ENCODE peak calls at places on chromosomes 16 and 17, in nine cellular contexts. A, U, G, W, K, L, S, M and C are unnamed samples.

GRCh38 chr17:15263206-15263579 is 1.9 kb downstream of the PMP22 start:
- DNase-seq in A (peak), U (peak), G (peak), W (peak), K (no peak), L (peak), S (no peak), M (peak), C (no peak)

GRCh38 chr16:82700541-82701240 is 73.9 kb downstream of the CDH13 start:
- DNase-seq in A (no peak), U (peak), G (peak), W (no peak), K (no peak), L (peak), S (no peak), M (no peak), C (no peak)

GRCh38 chr17:7081341-7082062 is 1.5 kb upstream of the CLEC10A start:
- DNase-seq in A (no peak), U (no peak), G (no peak), W (no peak), K (peak), L (no peak), S (peak), M (no peak), C (peak)

GRCh38 chr17:42586514-42587230 is 9.1 kb upstream of the PSMC3IP start:
- DNase-seq in A (no peak), U (no peak), G (no peak), W (no peak), K (no peak), L (no peak), S (no peak), M (no peak), C (no peak)

GRCh38 chr17:77186141-77186604 is 45.4 kb downstream of the SEC14L1 start:
- DNase-seq in A (peak), U (no peak), G (no peak), W (no peak), K (no peak), L (no peak), S (no peak), M (no peak), C (no peak)

GRCh38 chr17:8946476-8946875 is 19.0 kb downstream of the PIK3R5 start:
- DNase-seq in A (no peak), U (peak), G (no peak), W (no peak), K (no peak), L (peak), S (no peak), M (no peak), C (no peak)

GRCh38 chr17:72850410-72850809 is 242.1 kb downstream of the SLC39A11 start:
- DNase-seq in A (no peak), U (peak), G (peak), W (no peak), K (no peak), L (peak), S (no peak), M (no peak), C (no peak)

GRCh38 chr17:77419547-77420475 is 279.0 kb downstream of the SEC14L1 start:
- DNase-seq in A (no peak), U (peak), G (peak), W (peak), K (no peak), L (peak), S (no peak), M (no peak), C (peak)

GRCh38 chr17:29616300-29617048 is 6.2 kb downstream of the CORO6 start:
- DNase-seq in A (no peak), U (no peak), G (no peak), W (no peak), K (peak), L (no peak), S (no peak), M (peak), C (no peak)

GRCh38 chr16:46690281-46691178 is 1.1 kb downstream of the ORC6 start:
- DNase-seq in A (peak), U (peak), G (peak), W (no peak), K (no peak), L (peak), S (no peak), M (peak), C (no peak)

GRCh38 chr16:67719778-67720144 is 645 bp upstream of the GFOD2 start:
- DNase-seq in A (peak), U (peak), G (peak), W (no peak), K (no peak), L (peak), S (no peak), M (no peak), C (no peak)

GRCh38 chr17:73005360-73005759 is 87.1 kb downstream of the SLC39A11 start:
- DNase-seq in A (no peak), U (no peak), G (no peak), W (no peak), K (no peak), L (no peak), S (no peak), M (no peak), C (no peak)

GRCh38 chr17:50683434-50684287 is 24.1 kb downstream of the ANKRD40 start:
- DNase-seq in A (no peak), U (no peak), G (no peak), W (peak), K (no peak), L (no peak), S (no peak), M (no peak), C (no peak)

GRCh38 chr17:44865921-44866320 is 18.2 kb downstream of the HIGD1B start:
- DNase-seq in A (no peak), U (no peak), G (no peak), W (no peak), K (no peak), L (no peak), S (no peak), M (no peak), C (no peak)

GRCh38 chr17:77727216-77727615 is 231.3 kb upstream of the TNRC6C start:
- DNase-seq in A (no peak), U (no peak), G (no peak), W (no peak), K (no peak), L (no peak), S (no peak), M (no peak), C (no peak)

GRCh38 chr17:4786111-4786491 is at the start of gene VMO1:
- DNase-seq in A (no peak), U (no peak), G (no peak), W (peak), K (no peak), L (no peak), S (no peak), M (peak), C (no peak)

GRCh38 chr17:31444026-31444425 is 52.6 kb downstream of the RAB11FIP4 start:
- DNase-seq in A (no peak), U (peak), G (no peak), W (no peak), K (no peak), L (peak), S (no peak), M (no peak), C (no peak)

DNA sequence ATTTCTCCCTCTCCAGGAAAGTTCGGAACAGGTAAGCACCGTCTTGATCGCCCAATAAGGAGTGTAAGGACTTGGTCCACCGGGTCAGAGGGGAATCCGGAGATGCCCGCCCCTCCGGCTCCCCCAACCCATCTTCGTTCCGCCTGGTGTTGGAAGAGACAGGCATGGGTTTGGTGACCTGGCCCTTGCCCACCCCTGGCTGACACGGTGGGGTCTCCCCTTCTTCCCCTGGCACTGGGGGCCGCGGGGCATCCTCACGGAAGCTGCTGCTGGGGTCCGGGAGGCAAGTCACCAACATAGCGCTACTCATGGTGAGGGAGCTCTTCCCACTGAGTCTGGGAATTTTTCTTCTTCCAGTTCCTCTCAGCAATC is 3.2 kb downstream of the AXIN2 start:
- DNase-seq in A (no peak), U (no peak), G (no peak), W (no peak), K (no peak), L (no peak), S (no peak), M (no peak), C (no peak)
- H3K4me3 ChIP-seq in A (no peak), U (no peak), G (no peak), W (no peak), K (peak), L (no peak), S (peak), M (no peak), C (no peak)

DNA sequence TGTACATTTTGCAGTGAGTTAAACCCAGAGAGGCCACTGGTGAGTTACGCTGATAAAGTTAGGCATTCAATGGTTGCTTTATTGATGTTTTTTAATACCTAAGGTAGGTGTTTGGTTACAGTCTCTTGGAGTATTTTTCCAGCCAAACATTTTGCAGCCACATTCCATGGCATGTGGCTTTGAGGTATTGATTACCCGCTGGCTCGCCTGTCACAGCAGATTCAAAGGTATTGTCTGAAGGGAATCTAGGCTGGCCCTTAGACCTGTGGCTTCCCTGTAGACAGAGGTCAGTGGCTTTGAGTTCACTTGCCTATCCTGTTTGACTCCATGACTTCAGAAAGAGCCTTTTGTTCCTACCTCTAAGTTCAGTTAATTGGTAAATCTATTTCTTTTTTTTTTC is 16.3 kb downstream of the FAM20A start:
- DNase-seq in A (no peak), U (no peak), G (no peak), W (no peak), K (no peak), L (no peak), S (no peak), M (no peak), C (no peak)
- H3K4me3 ChIP-seq in A (no peak), U (no peak), G (no peak), W (no peak), K (no peak), L (no peak), S (no peak), M (no peak), C (no peak)

GRCh38 chr16:3961449-3961849 is 80.9 kb upstream of the CREBBP start:
- DNase-seq in A (peak), U (peak), G (peak), W (no peak), K (no peak), L (peak), S (no peak), M (no peak), C (no peak)

GRCh38 chr16:3959148-3959547 is 78.6 kb upstream of the CREBBP start:
- DNase-seq in A (no peak), U (peak), G (peak), W (no peak), K (no peak), L (peak), S (no peak), M (no peak), C (no peak)

GRCh38 chr16:3957344-3957980 is 76.9 kb upstream of the CREBBP start:
- DNase-seq in A (no peak), U (no peak), G (no peak), W (no peak), K (no peak), L (no peak), S (no peak), M (no peak), C (no peak)

GRCh38 chr16:3963203-3963602 is 82.7 kb upstream of the CREBBP start:
- DNase-seq in A (no peak), U (no peak), G (no peak), W (no peak), K (peak), L (no peak), S (peak), M (no peak), C (peak)

GRCh38 chr16:3960049-3960809 is 79.7 kb upstream of the CREBBP start:
- DNase-seq in A (no peak), U (no peak), G (no peak), W (no peak), K (peak), L (no peak), S (no peak), M (no peak), C (no peak)
- H3K4me3 ChIP-seq in A (peak), U (peak), G (peak), W (peak), K (peak), L (peak), S (no peak), M (no peak), C (no peak)

GRCh38 chr17:74780443-74781238 is 4.5 kb upstream of the NAT9 start:
- DNase-seq in A (no peak), U (no peak), G (peak), W (no peak), K (peak), L (no peak), S (no peak), M (no peak), C (peak)
- H3K4me3 ChIP-seq in A (no peak), U (no peak), G (no peak), W (no peak), K (peak), L (no peak), S (peak), M (no peak), C (peak)

DNA sequence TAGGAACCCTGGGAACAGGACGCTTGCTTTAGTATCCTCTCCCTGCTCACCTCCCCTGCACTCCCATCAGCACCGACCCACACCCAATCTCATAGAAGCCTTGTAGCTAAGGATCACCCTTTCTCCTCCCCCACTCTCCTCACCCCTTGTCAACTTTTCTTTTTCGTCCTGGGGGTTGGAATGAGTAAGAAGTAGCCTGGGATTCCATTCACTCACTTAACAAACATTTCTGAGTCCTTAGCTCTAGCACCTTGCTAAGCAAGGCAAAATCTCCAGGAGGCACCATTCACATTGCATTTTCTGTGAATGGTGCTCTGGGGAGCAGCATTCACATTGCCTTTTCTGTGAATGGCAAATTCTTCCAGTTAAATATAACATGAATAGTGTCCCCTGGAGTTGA is 1.1 kb upstream of the PGAP3 start:
- DNase-seq in A (no peak), U (no peak), G (no peak), W (no peak), K (no peak), L (no peak), S (no peak), M (peak), C (no peak)
- H3K4me3 ChIP-seq in A (no peak), U (peak), G (no peak), W (no peak), K (no peak), L (peak), S (peak), M (no peak), C (peak)

GRCh38 chr16:84239910-84240309 is at the start of gene KCNG4:
- DNase-seq in A (no peak), U (no peak), G (no peak), W (no peak), K (no peak), L (no peak), S (no peak), M (no peak), C (no peak)
- H3K4me3 ChIP-seq in A (no peak), U (no peak), G (no peak), W (no peak), K (no peak), L (no peak), S (no peak), M (no peak), C (no peak)